ENCODE peak calls at places on chromosomes 6 and 20, in four cellular contexts. E is heart right ventricle, Y is G401, N is substantia nigra. P is an unnamed sample.

GRCh38 chr20:6122873-6123649 is at the start of gene FERMT1:
- DNase-seq in N (no peak), Y (no peak), E (peak; percentile 27), P (no peak)

GRCh38 chr20:58839474-58839874 is 11.2 kb downstream of the GNAS-AS1 start:
- DNase-seq in E (peak; percentile 34), Y (peak; percentile 18), N (no peak), P (no peak)

GRCh38 chr6:143128346-143129015 is 67.8 kb downstream of the AIG1 start:
- DNase-seq in Y (peak; percentile 93), E (no peak), N (no peak), P (no peak)

GRCh38 chr20:40669692-40670091 is 19.3 kb downstream of the MAFB start:
- DNase-seq in N (no peak), E (no peak), Y (no peak), P (no peak)

GRCh38 chr6:9292975-9293374 is 857.6 kb upstream of the SLC35B3 start:
- DNase-seq in N (no peak), Y (no peak), E (no peak), P (no peak)

GRCh38 chr20:43191946-43192847 is 2.5 kb upstream of the PTPRT start:
- DNase-seq in Y (no peak), N (no peak), E (peak; percentile 5), P (no peak)

GRCh38 chr20:63696311-63696627 is 183 bp upstream of the TNFRSF6B start:
- DNase-seq in E (peak; percentile 12), Y (no peak), N (no peak), P (no peak)

GRCh38 chr6:42690151-42690702 is 32.2 kb downstream of the PRPH2 start:
- DNase-seq in E (no peak), N (no peak), Y (no peak), P (no peak)

GRCh38 chr6:154754152-154754551 is 20.9 kb downstream of the SCAF8 start:
- DNase-seq in Y (no peak), E (no peak), N (no peak), P (no peak)

GRCh38 chr6:125574604-125575003 is 174.8 kb upstream of the HEY2 start:
- DNase-seq in Y (peak; percentile 84), N (no peak), E (no peak), P (no peak)